ENCODE peak calls at places on chromosomes 3 and 15, in six cellular contexts. V is HTR-8/SVneo; W is activated CD8-positive, alpha-beta memory T cell treated with anti-CD3 and anti-CD28 coated beads for 1 hour; N is germinal center; Y is fibroblast of the aortic adventitia; T is AG20443. H is an unnamed sample.

GRCh38 chr15:85793641-85794597 is 806 bp downstream of the KLHL25 start:
- DNase-seq in N (peak), V (no peak), Y (peak), T (peak), W (no peak), H (no peak)

GRCh38 chr15:70617076-70617910 is 146.1 kb downstream of the UACA start:
- DNase-seq in N (no peak), W (no peak), T (peak), Y (peak), V (peak), H (no peak)

GRCh38 chr3:17825298-17825697 is 82.9 kb upstream of the TBC1D5 start:
- DNase-seq in T (no peak), V (no peak), W (no peak), Y (no peak), N (no peak), H (no peak)

GRCh38 chr3:115834068-115834467 is 210.8 kb downstream of the GAP43 start:
- DNase-seq in Y (peak), N (no peak), V (peak), W (no peak), T (peak), H (no peak)

GRCh38 chr3:100244264-100244663 is 16.5 kb upstream of the TBC1D23 start:
- DNase-seq in N (no peak), V (no peak), W (no peak), T (no peak), Y (no peak), H (no peak)

GRCh38 chr15:71440479-71441071 is 325.3 kb downstream of the THSD4 start:
- DNase-seq in Y (peak), V (peak), W (no peak), T (peak), N (peak), H (peak)

GRCh38 chr3:4503050-4503449 is 9.9 kb downstream of the ITPR1 start:
- DNase-seq in T (no peak), Y (no peak), N (peak), W (no peak), V (no peak), H (no peak)

GRCh38 chr3:61669676-61670299 is 108.4 kb downstream of the PTPRG start:
- DNase-seq in V (no peak), Y (no peak), T (no peak), N (no peak), W (no peak), H (no peak)

GRCh38 chr3:41277790-41278465 is 78.6 kb downstream of the CTNNB1 start:
- DNase-seq in W (no peak), T (no peak), Y (no peak), V (no peak), N (no peak), H (no peak)

GRCh38 chr3:162168715-162169114 is 672.1 kb downstream of the OTOL1 start:
- DNase-seq in W (no peak), T (no peak), Y (no peak), N (no peak), V (no peak), H (no peak)

GRCh38 chr3:158106773-158107461 is 697 bp upstream of the SHOX2 start:
- DNase-seq in Y (no peak), N (no peak), T (peak), W (no peak), V (no peak), H (no peak)

GRCh38 chr3:134644731-134645514 is 5.9 kb downstream of the KY start:
- DNase-seq in Y (no peak), V (no peak), W (no peak), T (no peak), N (no peak), H (no peak)

GRCh38 chr3:101995371-101996046 is 146.2 kb downstream of the NFKBIZ start:
- DNase-seq in V (peak), N (no peak), W (no peak), Y (peak), T (no peak), H (no peak)

GRCh38 chr3:123194552-123194951 is 7.2 kb upstream of the SEC22A start:
- DNase-seq in W (no peak), T (peak), V (peak), Y (no peak), N (no peak), H (no peak)

GRCh38 chr15:73709671-73710070 is 25.5 kb downstream of the CD276 start:
- DNase-seq in W (no peak), N (no peak), Y (no peak), V (no peak), T (no peak), H (no peak)

GRCh38 chr3:178436773-178437172 is 99.5 kb upstream of the KCNMB2 start:
- DNase-seq in T (peak), N (peak), Y (peak), W (no peak), V (peak), H (no peak)

GRCh38 chr3:171351676-171352075 is 108.5 kb downstream of the TNIK start:
- DNase-seq in W (no peak), Y (peak), T (peak), N (no peak), V (peak), H (no peak)

GRCh38 chr15:65177901-65178300 is 7.2 kb downstream of the CLPX start:
- DNase-seq in N (no peak), Y (no peak), T (no peak), V (no peak), W (no peak), H (no peak)